ENCODE peak calls at places on chromosomes 1 and 21, in five cellular contexts. M is substantia nigra; C is activated CD8-positive, alpha-beta memory T cell treated with anti-CD3 and anti-CD28 coated beads for 1 hour; A is activated naive CD8-positive, alpha-beta T cell treated with anti-CD3 and anti-CD28 coated beads, Interleukin-2, amount 50 U/mL, for 24 hours; P is GM04503. J is an unnamed sample.

GRCh38 chr1:29592731-29593130 is 356.4 kb downstream of the PTPRU start:
- DNase-seq in M (no peak), C (no peak), A (no peak), P (no peak), J (no peak)

GRCh38 chr1:44049839-44050238 is 18.6 kb upstream of the SLC6A9 start:
- DNase-seq in M (no peak), C (no peak), A (no peak), P (peak), J (no peak)

GRCh38 chr1:14822493-14822892 is 224.0 kb downstream of the KAZN start:
- DNase-seq in M (no peak), C (no peak), A (no peak), P (no peak), J (no peak)

GRCh38 chr1:215156232-215156631 is 73.7 kb downstream of the KCNK2 start:
- DNase-seq in M (no peak), C (no peak), A (no peak), P (no peak), J (no peak)

GRCh38 chr1:214571281-214571680 is 19.9 kb upstream of the PTPN14 start:
- DNase-seq in M (no peak), C (no peak), A (no peak), P (no peak), J (no peak)

GRCh38 chr1:160367934-160368923 is 1.4 kb downstream of the NHLH1 start:
- DNase-seq in M (no peak), C (no peak), A (no peak), P (no peak), J (no peak)

GRCh38 chr1:17436380-17437174 is 2.9 kb downstream of the RCC2 start:
- DNase-seq in M (no peak), C (no peak), A (no peak), P (no peak), J (no peak)

GRCh38 chr21:46297311-46298082 is 11.4 kb downstream of the YBEY start:
- DNase-seq in M (no peak), C (no peak), A (peak), P (no peak), J (no peak)

GRCh38 chr1:224662870-224663269 is 46.8 kb downstream of the CNIH3 start:
- DNase-seq in M (no peak), C (no peak), A (no peak), P (no peak), J (no peak)

GRCh38 chr1:117659565-117660264 is 53.9 kb downstream of the TENT5C start:
- DNase-seq in M (no peak), C (no peak), A (no peak), P (no peak), J (no peak)

GRCh38 chr1:6521502-6521901 is 30.0 kb upstream of the PLEKHG5 start:
- DNase-seq in M (no peak), C (no peak), A (no peak), P (no peak), J (no peak)

GRCh38 chr1:210882414-210883221 is 251.3 kb downstream of the KCNH1 start:
- DNase-seq in M (no peak), C (no peak), A (no peak), P (peak), J (no peak)

J was measured in suprapubic skin.